ENCODE peak calls at places on chromosomes 5 and 9, in ten cellular contexts. A is neural progenitor cell; L is omental fat pad; O is HCT116; H is activated CD8-positive, alpha-beta T cell treated with anti-CD3 and anti-CD28 coated beads for 36 hours; J is sigmoid colon; C is ovary; D is CD8-positive, alpha-beta T cell; B is OCI-LY7; F is H1. P is an unnamed sample.

GRCh38 chr5:143932584-143932983 is 120.6 kb downstream of the HMHB1 start:
- DNase-seq in F (no peak), J (no peak), C (no peak), D (no peak), O (no peak), A (no peak), B (no peak), L (no peak), H (no peak), P (no peak)

GRCh38 chr9:113621309-113621791 is 157.8 kb downstream of the RGS3 start:
- DNase-seq in O (no peak), J (peak; percentile 89), A (peak; percentile 64), C (peak; percentile 68), F (peak; percentile 49), D (no peak), L (peak; percentile 43), H (no peak), B (no peak), P (no peak)

GRCh38 chr5:110909415-110909814 is 162.1 kb upstream of the TSLP start:
- DNase-seq in A (no peak), D (no peak), C (no peak), L (no peak), H (peak; percentile 1), O (no peak), F (no peak), J (no peak), B (no peak), P (no peak)

GRCh38 chr5:14595189-14595588 is 13.6 kb downstream of the OTULINL start:
- DNase-seq in H (peak; percentile 70), C (no peak), B (peak; percentile 55), O (no peak), F (no peak), D (peak; percentile 31), L (no peak), A (no peak), J (no peak), P (no peak)

GRCh38 chr5:179008667-179009066 is 13.5 kb upstream of the GRM6 start:
- DNase-seq in F (no peak), D (no peak), A (no peak), J (no peak), H (no peak), O (no peak), L (no peak), C (no peak), B (peak; percentile 2), P (no peak)

GRCh38 chr5:169767938-169768337 is 130.9 kb downstream of the DOCK2 start:
- DNase-seq in J (no peak), O (no peak), A (no peak), H (no peak), B (peak; percentile 7), F (no peak), L (no peak), D (no peak), C (no peak), P (no peak)

GRCh38 chr5:65482727-65483473 is 1.2 kb upstream of the ADAMTS6 start:
- DNase-seq in O (no peak), A (peak; percentile 32), H (peak; percentile 8), J (no peak), C (no peak), D (no peak), F (peak; percentile 46), B (peak; percentile 26), L (no peak), P (no peak)

GRCh38 chr5:94245608-94246007 is 372.8 kb downstream of the KIAA0825 start:
- DNase-seq in A (no peak), F (no peak), C (no peak), H (peak; percentile 20), B (no peak), J (no peak), O (no peak), D (no peak), L (no peak), P (no peak)

GRCh38 chr5:52867809-52868208 is 80.1 kb downstream of the ITGA1 start:
- DNase-seq in O (no peak), B (no peak), H (no peak), J (no peak), L (no peak), D (no peak), C (no peak), F (no peak), A (no peak), P (no peak)

GRCh38 chr9:121491111-121491510 is 8.5 kb downstream of the GGTA1 start:
- DNase-seq in F (no peak), A (no peak), H (no peak), D (no peak), L (no peak), O (no peak), C (no peak), J (no peak), B (no peak), P (no peak)

GRCh38 chr5:65059681-65060598 is 291.2 kb downstream of the CWC27 start:
- DNase-seq in F (no peak), H (no peak), D (no peak), A (no peak), B (peak; percentile 58), O (no peak), J (no peak), L (no peak), C (no peak), P (no peak)

GRCh38 chr5:93748875-93749397 is 7.5 kb upstream of the POU5F2 start:
- DNase-seq in B (no peak), A (no peak), F (no peak), D (no peak), J (no peak), H (no peak), O (no peak), L (no peak), C (no peak), P (no peak)

GRCh38 chr5:16492398-16493175 is 27.0 kb upstream of the ZNF622 start:
- DNase-seq in H (peak; percentile 12), L (no peak), C (peak; percentile 46), B (no peak), F (no peak), J (no peak), O (no peak), A (peak; percentile 8), D (no peak), P (no peak)

GRCh38 chr9:134605351-134605968 is 36.1 kb upstream of the COL5A1 start:
- DNase-seq in A (no peak), D (no peak), B (no peak), F (no peak), H (no peak), C (no peak), J (no peak), L (no peak), O (no peak), P (no peak)

GRCh38 chr5:146076028-146076427 is 29.3 kb downstream of the PLAC8L1 start:
- DNase-seq in C (no peak), D (no peak), J (no peak), A (peak; percentile 10), L (no peak), H (no peak), F (no peak), O (no peak), B (no peak), P (no peak)

GRCh38 chr5:150350524-150351344 is 6.8 kb upstream of the TCOF1 start:
- DNase-seq in D (peak; percentile 7), C (peak; percentile 76), F (peak; percentile 83), B (peak; percentile 81), O (peak; percentile 76), L (peak; percentile 47), J (peak; percentile 74), H (peak; percentile 82), A (peak; percentile 73), P (peak; percentile 76)
- TF ChIP-seq CTCF in D (peak; percentile 27), C (no peak), F (peak; percentile 94), B (peak; percentile 95), O (peak; percentile 59), L (no peak), J (peak; percentile 33), H (peak; percentile 73), A (peak; percentile 74), P (peak; percentile 72)

GRCh38 chr9:87107072-87107471 is 159.8 kb upstream of the GAS1 start:
- DNase-seq in O (no peak), A (peak; percentile 53), C (no peak), B (peak; percentile 1), L (no peak), F (no peak), J (no peak), D (no peak), H (no peak), P (no peak)
- TF ChIP-seq CTCF in O (peak; percentile 28), A (peak; percentile 41), C (no peak), B (peak; percentile 40), L (no peak), F (peak; percentile 53), J (no peak), D (no peak), H (no peak), P (peak; percentile 26)

DNA sequence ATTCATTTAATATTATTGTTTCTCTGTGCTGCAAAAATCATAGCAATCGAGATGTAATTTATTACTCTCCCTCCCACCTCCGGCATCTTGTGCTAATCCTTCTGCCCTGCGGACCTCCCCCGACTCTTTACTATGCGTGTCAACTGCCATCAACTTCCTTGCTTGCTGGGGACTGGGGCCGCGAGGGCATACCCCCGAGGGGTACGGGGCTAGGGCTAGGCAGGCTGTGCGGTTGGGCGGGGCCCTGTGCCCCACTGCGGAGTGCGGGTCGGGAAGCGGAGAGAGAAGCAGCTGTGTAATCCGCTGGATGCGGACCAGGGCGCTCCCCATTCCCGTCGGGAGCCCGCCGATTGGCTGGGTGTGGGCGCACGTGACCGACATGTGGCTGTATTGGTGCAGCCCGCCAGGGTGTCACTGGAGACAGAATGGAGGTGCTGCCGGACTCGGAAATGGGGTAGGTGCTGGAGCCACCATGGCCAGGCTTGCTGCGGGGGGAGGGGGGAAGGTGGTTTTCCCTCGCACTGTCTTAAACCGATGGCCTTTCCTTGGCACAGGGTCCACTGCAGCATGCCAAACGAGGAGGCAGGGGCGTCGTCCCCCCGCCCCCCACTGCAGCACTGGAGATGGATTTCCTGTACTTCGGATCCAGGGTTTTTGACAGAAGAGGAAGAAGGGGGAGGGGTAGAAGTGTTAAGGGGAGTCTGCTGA is at the start of gene APC:
- DNase-seq in F (peak; percentile 94), A (peak; percentile 94), C (peak; percentile 93), L (peak; percentile 94), O (peak; percentile 61), J (peak; percentile 97), B (peak; percentile 88), H (peak; percentile 92), D (peak; percentile 60), P (peak; percentile 53)
- TF ChIP-seq CTCF in F (no peak), A (peak; percentile 6), C (no peak), L (no peak), O (no peak), J (peak; percentile 18), B (no peak), H (peak; percentile 14), D (no peak), P (no peak)

DNA sequence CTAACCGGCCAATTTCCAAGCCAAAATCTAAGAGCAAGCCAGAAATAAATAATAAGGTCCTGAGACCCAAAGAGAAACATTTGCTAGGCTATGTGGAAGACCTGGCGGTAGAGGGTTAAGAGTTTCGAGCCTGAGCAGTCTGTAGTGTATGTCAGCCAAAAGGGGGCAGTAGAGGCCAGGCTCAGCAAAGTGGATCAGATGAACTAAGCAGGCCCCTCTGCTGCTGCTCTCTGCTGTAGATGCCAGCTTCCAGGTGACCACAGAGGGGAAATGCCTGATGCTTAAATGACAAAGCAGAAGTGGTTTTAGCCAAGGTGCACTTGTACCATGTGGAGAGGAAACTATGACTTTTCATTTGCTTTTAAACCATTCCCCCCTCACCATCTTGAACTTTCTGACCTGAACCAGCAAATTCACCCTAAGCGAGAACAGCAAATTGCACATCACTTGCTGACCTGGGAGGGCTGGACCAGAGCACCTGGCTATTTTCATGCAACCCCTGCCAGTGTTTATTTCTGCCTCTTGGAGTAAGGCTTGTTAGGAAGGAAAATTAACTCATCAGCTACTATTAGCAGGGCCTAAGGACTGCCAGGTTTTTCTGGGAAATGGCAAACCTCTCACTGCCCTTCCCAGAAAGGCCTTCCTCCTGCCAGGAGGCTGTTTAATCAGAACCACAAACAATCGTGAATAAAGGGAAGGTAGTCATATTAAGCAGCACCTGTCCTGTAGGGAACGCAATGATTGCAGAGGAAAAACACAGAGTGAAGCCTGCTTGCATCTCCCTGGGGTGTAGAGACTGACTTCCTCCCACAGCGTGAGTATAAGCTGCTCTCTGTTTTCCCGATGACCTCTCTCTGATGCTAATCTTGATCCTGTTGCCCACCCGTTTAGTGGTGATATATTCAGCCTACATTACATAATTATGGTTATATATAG is 818.2 kb downstream of the TLR4 start:
- DNase-seq in H (peak; percentile 33), A (peak; percentile 84), D (no peak), O (no peak), J (no peak), F (peak; percentile 67), B (peak; percentile 47), L (no peak), C (no peak), P (no peak)
- TF ChIP-seq CTCF in H (peak; percentile 35), A (peak; percentile 79), D (no peak), O (peak; percentile 29), J (no peak), F (peak; percentile 88), B (peak; percentile 80), L (no peak), C (no peak), P (peak; percentile 66)

P was measured in D721Med.